ENCODE peak calls at places on chromosomes 6 and 20, in four cellular contexts. I is H1, W is endothelial cell of umbilical vein, L is mammary epithelial cell. M is an unnamed sample. For H3K4me1, the result is how much of the 10 kb centered on the place peaks cover.

GRCh38 chr6:55941713-55942112 is 66.3 kb upstream of the BMP5 start:
- DNase-seq in W (peak), I (no peak), L (no peak), M (no peak)

GRCh38 chr6:57021086-57021720 is 25.3 kb upstream of the KIAA1586 start:
- DNase-seq in W (peak), I (no peak), L (peak), M (peak)

GRCh38 chr6:73644941-73645591 is 8.7 kb downstream of the SLC17A5 start:
- DNase-seq in W (peak), I (no peak), L (no peak), M (no peak)

GRCh38 chr20:62644802-62645496 is 2.6 kb downstream of the SLCO4A1 start:
- DNase-seq in I (no peak), L (no peak), W (no peak), M (no peak)

GRCh38 chr6:125806813-125807212 is 16.1 kb downstream of the NCOA7 start:
- DNase-seq in I (no peak), W (no peak), L (no peak), M (no peak)

GRCh38 chr20:24662756-24663399 is 193.4 kb downstream of the SYNDIG1 start:
- DNase-seq in W (no peak), I (no peak), L (no peak), M (peak)

GRCh38 chr6:116533233-116533957 is 12.1 kb downstream of the TRAPPC3L start:
- DNase-seq in L (no peak), W (no peak), I (no peak), M (no peak)

GRCh38 chr20:60000271-60001026 is 42.2 kb downstream of the CDH26 start:
- DNase-seq in L (no peak), I (no peak), W (no peak), M (no peak)

GRCh38 chr6:78942451-78942850 is 75.1 kb downstream of the IRAK1BP1 start:
- DNase-seq in L (no peak), W (no peak), I (no peak), M (peak)

GRCh38 chr6:39083111-39083702 is 31.8 kb downstream of the SAYSD1 start:
- DNase-seq in I (no peak), L (no peak), W (no peak), M (no peak)

GRCh38 chr6:28838289-28838633 is 85.5 kb downstream of the TRIM27 start:
- DNase-seq in L (peak), I (peak), W (peak), M (no peak)

GRCh38 chr6:170493354-170493753 is 59.8 kb downstream of the PSMB1 start:
- DNase-seq in I (no peak), W (no peak), L (no peak), M (no peak)

GRCh38 chr6:35643162-35643535 is 45.6 kb downstream of the FKBP5 start:
- DNase-seq in L (no peak), I (no peak), W (no peak), M (no peak)

GRCh38 chr20:5393218-5393870 is 76.6 kb upstream of the PROKR2 start:
- DNase-seq in I (no peak), W (no peak), L (no peak), M (no peak)

GRCh38 chr6:163648868-163649267 is 234.3 kb downstream of the QKI start:
- DNase-seq in I (no peak), W (no peak), L (no peak), M (no peak)

GRCh38 chr6:118168421-118168820 is 261.4 kb downstream of the SLC35F1 start:
- DNase-seq in W (no peak), I (no peak), L (no peak), M (no peak)

GRCh38 chr6:133243723-133244122 is 2.6 kb downstream of the EYA4 start:
- DNase-seq in L (no peak), W (no peak), I (no peak), M (no peak)

GRCh38 chr20:14334306-14334930 is 3.0 kb downstream of the FLRT3 start:
- DNase-seq in I (no peak), L (peak), W (peak), M (peak)

GRCh38 chr6:151060096-151060741 is 179.5 kb upstream of the AKAP12 start:
- DNase-seq in W (peak), L (peak), I (no peak), M (peak)

GRCh38 chr6:170036916-170037315 is 254.0 kb downstream of the DLL1 start:
- DNase-seq in W (no peak), L (no peak), I (no peak), M (no peak)

GRCh38 chr6:4268171-4268570 is 132.8 kb upstream of the ECI2 start:
- DNase-seq in W (no peak), I (no peak), L (no peak), M (no peak)

GRCh38 chr6:33407132-33407718 is 3.6 kb upstream of the PHF1 start:
- DNase-seq in L (no peak), I (no peak), W (peak), M (peak)

GRCh38 chr20:37542281-37542680 is 14.6 kb upstream of the BLCAP start:
- DNase-seq in I (no peak), L (no peak), W (peak), M (no peak)

GRCh38 chr20:278181-278580 is 12.4 kb downstream of the C20orf96 start:
- DNase-seq in L (no peak), I (no peak), W (no peak), M (no peak)

GRCh38 chr20:277496-277781 is 13.1 kb downstream of the C20orf96 start:
- DNase-seq in I (no peak), L (no peak), W (no peak), M (no peak)

GRCh38 chr20:276620-277495 is 13.7 kb downstream of the C20orf96 start:
- DNase-seq in I (no peak), W (no peak), L (no peak), M (no peak)

GRCh38 chr20:275791-276190 is 14.8 kb downstream of the C20orf96 start:
- DNase-seq in W (no peak), L (no peak), I (no peak), M (no peak)

GRCh38 chr20:278607-279571 is 11.7 kb downstream of the C20orf96 start:
- DNase-seq in L (no peak), I (peak), W (no peak), M (no peak)
- H2AFZ ChIP-seq in L (peak), I (no peak), W (peak), M (no peak)

DNA sequence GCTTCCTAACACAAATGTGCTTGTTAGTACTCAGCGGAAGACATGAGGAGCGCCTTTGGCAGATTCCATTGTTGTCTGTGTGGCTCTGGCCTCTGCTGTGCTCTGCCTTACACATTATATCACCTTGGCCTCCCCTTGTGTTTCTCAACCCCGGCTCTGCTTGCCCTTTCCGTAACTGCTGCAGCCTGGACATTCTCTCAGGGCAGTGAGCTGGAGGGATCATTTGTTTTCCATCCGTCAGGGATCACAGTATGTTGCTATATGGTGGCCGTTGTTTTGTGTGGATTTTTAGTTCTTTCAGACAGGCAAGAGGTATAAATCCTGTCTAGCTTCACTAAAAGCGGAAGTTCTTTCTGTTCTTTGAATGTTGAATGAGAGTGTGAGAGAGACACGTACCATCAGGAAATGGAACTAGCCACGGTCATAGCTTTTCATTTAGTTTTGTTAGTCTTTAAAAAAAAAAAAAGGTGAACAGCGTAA is 175.1 kb downstream of the JARID2 start:
- DNase-seq in L (no peak), W (no peak), I (no peak), M (no peak)
- H3K4me1 ChIP-seq in L (under half), W (under half), I (under half), M (under half)

GRCh38 chr20:41344938-41345728 is 4.5 kb downstream of the LPIN3 start:
- DNase-seq in I (no peak), L (no peak), W (no peak), M (no peak)
- H3K4me2 ChIP-seq in I (no peak), L (no peak), W (no peak), M (no peak)

DNA sequence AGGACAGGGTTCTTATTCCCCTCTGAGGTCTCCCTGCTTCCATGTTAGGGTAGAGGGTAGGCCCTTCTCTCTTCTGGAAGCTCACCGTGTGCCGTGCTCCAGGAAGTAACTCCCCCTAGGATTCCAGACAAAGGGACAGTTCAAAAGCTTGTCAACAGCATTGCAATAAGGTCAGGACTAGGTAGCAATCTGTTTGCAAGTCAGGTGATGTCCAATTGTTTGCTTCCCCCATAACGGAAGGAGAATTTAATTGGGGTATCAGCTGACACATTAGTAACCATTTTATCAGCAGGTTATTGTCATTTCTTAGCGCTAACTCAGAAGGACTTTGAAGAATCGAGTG is 41.9 kb downstream of the SYNJ2 start:
- DNase-seq in W (no peak), I (no peak), L (no peak), M (no peak)
- H2AFZ ChIP-seq in W (no peak), I (no peak), L (no peak), M (no peak)

GRCh38 chr20:34579191-34579661 is 20.7 kb downstream of the MAP1LC3A start:
- DNase-seq in I (no peak), W (peak), L (peak), M (peak)
- H3K4me1 ChIP-seq in I (under half), W (under half), L (under half), M (under half)

DNA sequence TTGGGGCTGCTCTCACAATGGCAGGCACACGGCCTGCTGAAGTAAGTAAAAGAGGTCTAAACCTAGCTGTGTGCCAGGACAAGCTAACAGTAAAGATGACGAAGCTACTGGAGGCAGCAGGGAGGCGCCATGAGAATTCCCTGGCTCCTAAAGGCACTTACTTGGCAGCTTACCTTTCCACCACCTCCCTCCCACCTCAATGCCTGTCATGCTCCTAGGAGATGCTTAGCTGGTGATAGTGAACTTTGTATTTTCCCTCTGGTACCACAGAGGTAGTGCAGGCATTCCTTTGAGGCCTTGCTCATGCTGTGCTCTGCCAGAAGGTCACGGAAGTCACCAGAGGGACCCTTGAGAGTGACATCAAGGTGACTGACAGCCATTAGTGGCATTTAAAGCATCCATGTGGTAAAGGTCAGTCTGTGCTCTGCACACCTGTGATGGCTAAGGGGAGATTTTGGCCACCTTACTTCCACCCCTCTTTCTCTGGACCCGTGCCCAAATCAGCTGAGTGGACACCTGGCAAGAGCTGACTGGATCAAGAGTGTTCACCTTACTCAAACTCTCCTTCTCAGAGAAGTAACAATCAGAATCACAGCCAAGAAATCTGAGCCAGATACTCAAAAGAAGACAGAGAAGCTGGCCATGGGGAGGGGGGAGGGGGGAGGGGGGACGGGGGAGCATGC is 3.0 kb downstream of the FKBP1A start:
- DNase-seq in L (peak), I (no peak), W (peak), M (no peak)
- H3K4me2 ChIP-seq in L (peak), I (peak), W (peak), M (peak)

GRCh38 chr6:14804001-14804401 is 441.9 kb upstream of the JARID2 start:
- DNase-seq in W (no peak), I (no peak), L (peak), M (no peak)

GRCh38 chr6:14804444-14805210 is 441.2 kb upstream of the JARID2 start:
- DNase-seq in W (no peak), I (no peak), L (peak), M (peak)

GRCh38 chr6:14806101-14806500 is 439.8 kb upstream of the JARID2 start:
- DNase-seq in I (no peak), W (no peak), L (peak), M (no peak)

GRCh38 chr6:14799928-14800327 is 445.9 kb upstream of the JARID2 start:
- DNase-seq in I (no peak), L (peak), W (peak), M (peak)

DNA sequence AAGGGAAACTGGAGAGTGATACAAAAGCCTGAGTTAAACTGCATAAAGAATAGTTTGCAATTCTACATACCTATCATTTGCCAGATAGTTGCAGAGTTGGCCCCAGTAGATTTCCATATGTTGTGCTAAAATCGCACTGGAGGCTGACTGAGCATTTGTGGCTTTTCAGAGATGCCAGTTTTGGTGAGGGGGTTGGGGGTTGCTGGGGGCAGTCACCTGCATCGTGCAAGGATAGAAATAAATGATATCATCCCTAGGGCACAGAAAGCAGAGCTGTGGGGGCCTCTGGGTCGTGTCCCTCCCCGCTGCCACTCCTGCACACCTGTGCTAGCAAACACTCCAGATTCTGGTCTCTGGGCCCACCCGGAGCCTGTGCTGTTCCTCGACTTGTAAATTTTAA is 443.1 kb upstream of the JARID2 start:
- DNase-seq in I (no peak), L (no peak), W (no peak), M (no peak)
- H2AFZ ChIP-seq in I (no peak), L (no peak), W (no peak), M (no peak)

M was measured in astrocyte.